ENCODE peak calls at places on chromosomes 11 and 22, in four cellular contexts. X, L, B and H are unnamed samples.

GRCh38 chr11:132851247-132851646 is 681.1 kb downstream of the OPCML start:
- DNase-seq in X (no peak), L (no peak), B (no peak), H (no peak)

GRCh38 chr11:47560431-47560830 is 5.0 kb upstream of the PTPMT1 start:
- DNase-seq in X (no peak), L (no peak), B (no peak), H (no peak)

GRCh38 chr22:30695351-30695762 is 683 bp downstream of the OSBP2 start:
- DNase-seq in X (no peak), L (no peak), B (no peak), H (no peak)

GRCh38 chr22:44723801-44724200 is 21.8 kb downstream of the PRR5 start:
- DNase-seq in X (no peak), L (no peak), B (no peak), H (no peak)

GRCh38 chr11:5705688-5706087 is 16.1 kb downstream of the TRIM22 start:
- DNase-seq in X (no peak), L (peak), B (no peak), H (no peak)

GRCh38 chr11:62889484-62890437 is 9.1 kb downstream of the SLC3A2 start:
- DNase-seq in X (no peak), L (peak), B (peak), H (no peak)

GRCh38 chr11:8715501-8715900 is 32.9 kb downstream of the RPL27A start:
- DNase-seq in X (no peak), L (no peak), B (no peak), H (no peak)

GRCh38 chr11:76163289-76163880 is 42.9 kb downstream of the WNT11 start:
- DNase-seq in X (no peak), L (no peak), B (no peak), H (no peak)

GRCh38 chr11:8233691-8234424 is 29.8 kb downstream of the LMO1 start:
- DNase-seq in X (no peak), L (peak), B (no peak), H (no peak)

GRCh38 chr11:127789887-127790286 is 789.3 kb upstream of the KIRREL3 start:
- DNase-seq in X (no peak), L (no peak), B (peak), H (no peak)

GRCh38 chr22:43720718-43721117 is 91.4 kb downstream of the EFCAB6 start:
- DNase-seq in X (no peak), L (no peak), B (no peak), H (no peak)

GRCh38 chr11:2451336-2451735 is 6.5 kb downstream of the KCNQ1 start:
- DNase-seq in X (no peak), L (no peak), B (no peak), H (no peak)

GRCh38 chr11:120208777-120209176 is 2.1 kb upstream of the OAF start:
- DNase-seq in X (no peak), L (peak), B (no peak), H (no peak)

GRCh38 chr11:96015911-96016565 is 92.1 kb upstream of the MTMR2 start:
- DNase-seq in X (no peak), L (no peak), B (no peak), H (peak)

GRCh38 chr11:35337136-35337918 is 82.0 kb downstream of the SLC1A2 start:
- DNase-seq in X (no peak), L (peak), B (no peak), H (no peak)